ENCODE peak calls at places on chromosome 2, in four cellular contexts. Z is mucosa of gallbladder, H is AG09319, A is GM12864. F is an unnamed sample.
A peak's percentile ranks its signal among the peaks of the same experiment; 100 is the strongest.

GRCh38 chr2:130853391-130853790 is 16.7 kb downstream of the ARHGEF4 start:
- DNase-seq in Z (no peak), H (no peak), A (no peak), F (no peak)

GRCh38 chr2:218465987-218466633 is 47.2 kb downstream of the VIL1 start:
- DNase-seq in Z (no peak), H (peak; percentile 3), A (no peak), F (no peak)

GRCh38 chr2:202377308-202377736 is 1.2 kb downstream of the BMPR2 start:
- DNase-seq in Z (peak; percentile 25), H (no peak), A (no peak), F (no peak)

GRCh38 chr2:71173096-71173495 is 42.7 kb downstream of the MPHOSPH10 start:
- DNase-seq in Z (no peak), H (no peak), A (no peak), F (no peak)

GRCh38 chr2:177711472-177712276 is 319.1 kb downstream of the AGPS start:
- DNase-seq in Z (no peak), H (no peak), A (no peak), F (no peak)

GRCh38 chr2:220228310-220229006 is 601.0 kb downstream of the SLC4A3 start:
- DNase-seq in Z (peak; percentile 47), H (peak; percentile 89), A (no peak), F (no peak)

GRCh38 chr2:118847447-118848172 is at the start of gene EN1:
- DNase-seq in Z (no peak), H (peak; percentile 62), A (no peak), F (no peak)

GRCh38 chr2:211216221-211216620 is 659.8 kb downstream of the CPS1 start:
- DNase-seq in Z (no peak), H (no peak), A (no peak), F (no peak)

GRCh38 chr2:187233811-187234210 is 214.2 kb downstream of the CALCRL start:
- DNase-seq in Z (no peak), H (no peak), A (no peak), F (no peak)

GRCh38 chr2:235747868-235748144 is 254.0 kb downstream of the AGAP1 start:
- DNase-seq in Z (peak; percentile 56), H (no peak), A (no peak), F (no peak)

GRCh38 chr2:201698588-201699226 is at the start of gene MPP4:
- DNase-seq in Z (no peak), H (no peak), A (no peak), F (no peak)

GRCh38 chr2:42095923-42096408 is 48.1 kb downstream of the PKDCC start:
- DNase-seq in Z (peak; percentile 83), H (peak; percentile 40), A (no peak), F (no peak)

GRCh38 chr2:183010112-183010511 is 28.1 kb downstream of the NCKAP1 start:
- DNase-seq in Z (no peak), H (peak; percentile 10), A (no peak), F (no peak)

GRCh38 chr2:55771612-55772011 is 78.0 kb upstream of the PNPT1 start:
- DNase-seq in Z (no peak), H (peak; percentile 27), A (no peak), F (no peak)

GRCh38 chr2:200604571-200605255 is 18.9 kb downstream of the AOX1 start:
- DNase-seq in Z (no peak), H (no peak), A (no peak), F (no peak)

GRCh38 chr2:216294305-216294704 is 78.0 kb downstream of the MARCHF4 start:
- DNase-seq in Z (no peak), H (no peak), A (no peak), F (no peak)

GRCh38 chr2:70753978-70754377 is 14.0 kb downstream of the ADD2 start:
- DNase-seq in Z (no peak), H (no peak), A (no peak), F (no peak)

GRCh38 chr2:86218124-86218523 is 18.9 kb downstream of the MRPL35 start:
- DNase-seq in Z (no peak), H (no peak), A (no peak), F (no peak)

GRCh38 chr2:233303252-233303651 is 4.4 kb upstream of the SAG start:
- DNase-seq in Z (no peak), H (no peak), A (no peak), F (no peak)